ENCODE peak calls at places on chromosome 6, in five cellular contexts. U is EH, F is AML-193, J is stromal cell of bone marrow, L is lung. B is an unnamed sample.

GRCh38 chr6:24721461-24722215 is 2.7 kb upstream of the C6orf62 start:
- DNase-seq in L (no peak), J (peak; percentile 71), U (no peak), F (no peak), B (peak; percentile 89)

GRCh38 chr6:127077886-127078285 is 40.6 kb upstream of the RSPO3 start:
- DNase-seq in U (no peak), L (no peak), F (no peak), J (no peak), B (no peak)

GRCh38 chr6:72709436-72709835 is 87.6 kb downstream of the KCNQ5 start:
- DNase-seq in U (peak; percentile 47), L (no peak), J (no peak), F (no peak), B (no peak)

GRCh38 chr6:11358904-11359840 is 126.7 kb upstream of the NEDD9 start:
- DNase-seq in L (no peak), U (peak; percentile 27), J (no peak), F (no peak), B (no peak)

GRCh38 chr6:111585241-111585968 is 20.3 kb downstream of the TRAF3IP2 start:
- DNase-seq in F (no peak), U (peak; percentile 56), L (no peak), J (no peak), B (no peak)

GRCh38 chr6:28737750-28738395 is 185.9 kb downstream of the TRIM27 start:
- DNase-seq in F (no peak), U (no peak), L (no peak), J (no peak), B (no peak)

GRCh38 chr6:62942000-62942399 is 269.3 kb upstream of the FKBP1C start:
- DNase-seq in F (no peak), L (no peak), U (no peak), J (no peak), B (no peak)

GRCh38 chr6:116369540-116370327 is 1.0 kb upstream of the DSE start:
- DNase-seq in U (no peak), L (no peak), J (no peak), F (no peak), B (no peak)

GRCh38 chr6:45423111-45423900 is 45.6 kb upstream of the SUPT3H start:
- DNase-seq in U (peak; percentile 41), F (no peak), J (no peak), L (no peak), B (peak; percentile 12)

GRCh38 chr6:142883011-142883410 is 62.0 kb downstream of the HIVEP2 start:
- DNase-seq in U (peak; percentile 65), L (no peak), F (no peak), J (no peak), B (no peak)

GRCh38 chr6:51386347-51386836 is 567.7 kb downstream of the TFAP2B start:
- DNase-seq in J (no peak), U (no peak), L (no peak), F (no peak), B (no peak)

GRCh38 chr6:125759184-125759902 is 9.9 kb downstream of the HEY2 start:
- DNase-seq in F (no peak), U (no peak), L (no peak), J (no peak), B (no peak)

GRCh38 chr6:44271406-44271723 is 1.1 kb downstream of the TMEM151B start:
- DNase-seq in U (no peak), F (no peak), L (no peak), J (no peak), B (no peak)

GRCh38 chr6:158356586-158357546 is 44.6 kb downstream of the TULP4 start:
- DNase-seq in J (no peak), U (no peak), L (no peak), F (no peak), B (no peak)

GRCh38 chr6:14732845-14733757 is 512.8 kb upstream of the JARID2 start:
- DNase-seq in U (peak; percentile 75), J (peak; percentile 54), F (no peak), L (no peak), B (no peak)

GRCh38 chr6:35386989-35387388 is 44.6 kb downstream of the PPARD start:
- DNase-seq in U (no peak), J (no peak), F (no peak), L (no peak), B (no peak)

GRCh38 chr6:20279608-20280287 is 67.5 kb upstream of the MBOAT1 start:
- DNase-seq in U (no peak), F (no peak), L (no peak), J (no peak), B (no peak)

GRCh38 chr6:39823187-39823815 is 31.1 kb downstream of the DAAM2 start:
- DNase-seq in L (peak; percentile 38), F (no peak), U (peak; percentile 51), J (no peak), B (no peak)

GRCh38 chr6:128826606-128827005 is 56.3 kb upstream of the LAMA2 start:
- DNase-seq in L (no peak), J (no peak), U (no peak), F (no peak), B (no peak)

GRCh38 chr6:12000174-12000573 is 11.9 kb upstream of the HIVEP1 start:
- DNase-seq in J (no peak), F (no peak), U (no peak), L (no peak), B (no peak)

GRCh38 chr6:107977283-107977682 is 19.3 kb upstream of the SEC63 start:
- DNase-seq in F (peak; percentile 33), J (no peak), L (no peak), U (peak; percentile 52), B (no peak)

GRCh38 chr6:13814938-13815575 is 700 bp upstream of the MCUR1 start:
- DNase-seq in L (no peak), J (no peak), U (no peak), F (no peak), B (no peak)

GRCh38 chr6:37381579-37381978 is 27.8 kb downstream of the RNF8 start:
- DNase-seq in U (peak; percentile 51), L (peak; percentile 33), J (no peak), F (peak; percentile 70), B (peak; percentile 81)

GRCh38 chr6:21592953-21593352 is 598 bp upstream of the SOX4 start:
- DNase-seq in U (no peak), F (no peak), J (no peak), L (no peak), B (no peak)

GRCh38 chr6:137808191-137808590 is 58.9 kb upstream of the TNFAIP3 start:
- DNase-seq in J (peak; percentile 50), L (no peak), F (no peak), U (peak; percentile 85), B (no peak)

GRCh38 chr6:131754715-131755567 is 44.1 kb upstream of the CTAGE9 start:
- DNase-seq in J (no peak), F (no peak), L (no peak), U (peak; percentile 83), B (no peak)

GRCh38 chr6:125114248-125114858 is 39.2 kb upstream of the TPD52L1 start:
- DNase-seq in L (no peak), F (peak; percentile 46), J (peak; percentile 42), U (peak; percentile 64), B (peak; percentile 58)

GRCh38 chr6:128259036-128259734 is 261.2 kb downstream of the PTPRK start:
- DNase-seq in F (no peak), U (no peak), L (no peak), J (no peak), B (no peak)

GRCh38 chr6:104862456-104862855 is 2.7 kb upstream of the HACE1 start:
- DNase-seq in J (no peak), F (no peak), L (no peak), U (peak; percentile 60), B (no peak)

GRCh38 chr6:150681992-150682391 is 82.3 kb downstream of the PLEKHG1 start:
- DNase-seq in J (no peak), L (no peak), F (no peak), U (no peak), B (peak; percentile 80)

GRCh38 chr6:143068001-143068400 is 7.3 kb downstream of the AIG1 start:
- DNase-seq in F (no peak), J (peak; percentile 55), L (no peak), U (peak; percentile 31), B (no peak)

GRCh38 chr6:28981391-28981832 is 23.7 kb downstream of the ZNF311 start:
- DNase-seq in J (peak; percentile 41), F (peak; percentile 85), U (peak; percentile 76), L (peak; percentile 80), B (peak; percentile 61)

GRCh38 chr6:28353981-28354676 is 4.4 kb downstream of the ZKSCAN3 start:
- DNase-seq in F (no peak), J (peak; percentile 34), L (peak; percentile 68), U (no peak), B (peak; percentile 51)

GRCh38 chr6:139588076-139588639 is 213.7 kb upstream of the CITED2 start:
- DNase-seq in J (no peak), L (peak; percentile 37), U (peak; percentile 68), F (no peak), B (peak; percentile 71)

GRCh38 chr6:111618407-111618806 is 12.7 kb upstream of the TRAF3IP2 start:
- DNase-seq in F (no peak), U (no peak), L (no peak), J (no peak), B (no peak)

GRCh38 chr6:16974387-16974673 is 127.5 kb upstream of the STMND1 start:
- DNase-seq in J (no peak), U (peak; percentile 56), L (no peak), F (no peak), B (no peak)

GRCh38 chr6:7561153-7561964 is 19.9 kb downstream of the DSP start:
- DNase-seq in U (no peak), F (no peak), L (no peak), J (no peak), B (peak; percentile 79)

GRCh38 chr6:110618591-110619267 is 142.3 kb upstream of the SLC22A16 start:
- DNase-seq in F (no peak), U (peak; percentile 24), J (no peak), L (no peak), B (no peak)

GRCh38 chr6:121305957-121306607 is 28.2 kb downstream of the TBC1D32 start:
- DNase-seq in L (no peak), F (peak; percentile 69), U (peak; percentile 42), J (no peak), B (no peak)

GRCh38 chr6:33193619-33194018 is 1.4 kb upstream of the COL11A2 start:
- DNase-seq in F (no peak), L (no peak), J (no peak), U (no peak), B (no peak)

B was measured in thyroid gland.